ENCODE peak calls at places on chromosomes 7 and 10, in seven cellular contexts. One of them, this sample, is unnamed.

GRCh38 chr7:99006739-99007424 is 128.6 kb downstream of the TRRAP start:
- DNase-seq in kidney: no peak
- DNase-seq in kidney epithelial cell: no peak
- DNase-seq in left lung: no peak
- DNase-seq in gastrocnemius medialis: no peak
- DNase-seq in tibial artery: peak
- DNase-seq in brain microvascular endothelial cell: no peak
- DNase-seq in this sample: no peak

GRCh38 chr10:118832242-118832651 is 77.5 kb upstream of the CACUL1 start:
- DNase-seq in kidney: no peak
- DNase-seq in kidney epithelial cell: no peak
- DNase-seq in left lung: peak
- DNase-seq in gastrocnemius medialis: peak
- DNase-seq in tibial artery: peak
- DNase-seq in brain microvascular endothelial cell: no peak
- DNase-seq in this sample: peak

GRCh38 chr7:159136442-159136841 is 8.2 kb downstream of the VIPR2 start:
- DNase-seq in kidney: peak
- DNase-seq in kidney epithelial cell: no peak
- DNase-seq in left lung: no peak
- DNase-seq in gastrocnemius medialis: no peak
- DNase-seq in tibial artery: peak
- DNase-seq in brain microvascular endothelial cell: peak
- DNase-seq in this sample: no peak

GRCh38 chr7:27952393-27953290 is 212.7 kb downstream of the TAX1BP1 start:
- DNase-seq in kidney: no peak
- DNase-seq in kidney epithelial cell: no peak
- DNase-seq in left lung: no peak
- DNase-seq in gastrocnemius medialis: no peak
- DNase-seq in tibial artery: no peak
- DNase-seq in brain microvascular endothelial cell: no peak
- DNase-seq in this sample: peak

GRCh38 chr7:27140108-27140842 is 3.2 kb downstream of the HOXA5 start:
- DNase-seq in kidney: no peak
- DNase-seq in kidney epithelial cell: no peak
- DNase-seq in left lung: no peak
- DNase-seq in gastrocnemius medialis: no peak
- DNase-seq in tibial artery: no peak
- DNase-seq in brain microvascular endothelial cell: no peak
- DNase-seq in this sample: no peak

GRCh38 chr7:138460176-138460648 is at the start of gene TRIM24:
- DNase-seq in kidney: peak
- DNase-seq in kidney epithelial cell: no peak
- DNase-seq in left lung: peak
- DNase-seq in gastrocnemius medialis: peak
- DNase-seq in tibial artery: no peak
- DNase-seq in brain microvascular endothelial cell: no peak
- DNase-seq in this sample: no peak

GRCh38 chr10:123165445-123166072 is 11.4 kb downstream of the BUB3 start:
- DNase-seq in kidney: no peak
- DNase-seq in kidney epithelial cell: no peak
- DNase-seq in left lung: no peak
- DNase-seq in gastrocnemius medialis: no peak
- DNase-seq in tibial artery: no peak
- DNase-seq in brain microvascular endothelial cell: no peak
- DNase-seq in this sample: no peak

GRCh38 chr10:113746188-113746950 is 5.1 kb upstream of the PLEKHS1 start:
- DNase-seq in kidney: no peak
- DNase-seq in kidney epithelial cell: no peak
- DNase-seq in left lung: no peak
- DNase-seq in gastrocnemius medialis: no peak
- DNase-seq in tibial artery: no peak
- DNase-seq in brain microvascular endothelial cell: peak
- DNase-seq in this sample: peak

GRCh38 chr7:157727964-157728615 is 391.3 kb downstream of the DNAJB6 start:
- DNase-seq in kidney: no peak
- DNase-seq in kidney epithelial cell: no peak
- DNase-seq in left lung: peak
- DNase-seq in gastrocnemius medialis: no peak
- DNase-seq in tibial artery: no peak
- DNase-seq in brain microvascular endothelial cell: no peak
- DNase-seq in this sample: no peak

GRCh38 chr10:109780997-109781396 is 142.3 kb downstream of the XPNPEP1 start:
- DNase-seq in kidney: no peak
- DNase-seq in kidney epithelial cell: no peak
- DNase-seq in left lung: no peak
- DNase-seq in gastrocnemius medialis: no peak
- DNase-seq in tibial artery: no peak
- DNase-seq in brain microvascular endothelial cell: no peak
- DNase-seq in this sample: no peak
- TF ChIP-seq CTCF in kidney: no peak
- TF ChIP-seq CTCF in kidney epithelial cell: no peak
- TF ChIP-seq CTCF in left lung: no peak
- TF ChIP-seq CTCF in gastrocnemius medialis: no peak
- TF ChIP-seq CTCF in tibial artery: no peak
- TF ChIP-seq CTCF in brain microvascular endothelial cell: no peak
- TF ChIP-seq CTCF in this sample: no peak

DNA sequence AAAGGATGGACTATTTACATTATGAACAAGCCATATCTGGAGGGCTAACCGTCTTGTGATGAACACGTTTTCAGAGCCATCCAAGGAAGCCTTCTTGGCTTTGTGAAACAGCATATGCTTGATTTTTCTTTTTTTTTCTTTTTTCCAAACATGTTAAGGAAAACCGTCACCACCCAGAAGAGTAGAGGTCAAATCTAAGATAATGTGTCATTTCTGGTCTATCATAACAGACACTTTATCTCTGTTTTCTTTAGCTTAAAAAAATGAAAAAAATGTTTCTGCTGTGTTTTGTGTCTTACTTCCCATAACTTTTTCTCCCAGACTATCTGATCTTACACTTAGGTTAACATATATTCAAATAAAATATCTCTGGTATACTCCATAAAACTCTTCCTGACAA is 76.1 kb upstream of the DGKB start:
- DNase-seq in kidney: no peak
- DNase-seq in kidney epithelial cell: no peak
- DNase-seq in left lung: no peak
- DNase-seq in gastrocnemius medialis: no peak
- DNase-seq in tibial artery: no peak
- DNase-seq in brain microvascular endothelial cell: no peak
- DNase-seq in this sample: no peak
- H3K4me3 ChIP-seq in kidney: no peak
- H3K4me3 ChIP-seq in kidney epithelial cell: no peak
- H3K4me3 ChIP-seq in left lung: no peak
- H3K4me3 ChIP-seq in gastrocnemius medialis: no peak
- H3K4me3 ChIP-seq in tibial artery: no peak
- H3K4me3 ChIP-seq in brain microvascular endothelial cell: no peak
- H3K4me3 ChIP-seq in this sample: no peak

DNA sequence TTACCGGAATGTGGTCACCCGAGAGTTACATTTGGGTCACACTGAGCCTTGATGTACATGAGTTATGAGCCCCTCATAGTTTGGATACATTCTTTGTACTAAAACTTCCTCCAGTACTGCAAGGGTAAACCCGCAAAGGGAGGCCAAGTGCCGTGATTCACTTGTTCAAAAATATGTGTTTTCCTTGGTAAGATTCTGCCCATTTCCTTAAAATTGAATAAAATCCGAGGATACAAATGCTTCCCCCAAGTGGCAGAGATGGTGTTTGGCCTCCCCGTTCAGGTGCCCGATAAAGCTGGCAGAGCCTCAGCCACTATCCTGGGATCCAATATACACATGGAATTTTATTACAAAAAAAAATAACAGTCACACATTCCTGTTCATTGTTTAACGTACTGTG is 268.3 kb downstream of the DIP2C start:
- DNase-seq in kidney: no peak
- DNase-seq in kidney epithelial cell: no peak
- DNase-seq in left lung: no peak
- DNase-seq in gastrocnemius medialis: no peak
- DNase-seq in tibial artery: no peak
- DNase-seq in brain microvascular endothelial cell: no peak
- DNase-seq in this sample: no peak
- TF ChIP-seq CTCF in kidney: no peak
- TF ChIP-seq CTCF in kidney epithelial cell: no peak
- TF ChIP-seq CTCF in left lung: no peak
- TF ChIP-seq CTCF in gastrocnemius medialis: no peak
- TF ChIP-seq CTCF in tibial artery: peak
- TF ChIP-seq CTCF in brain microvascular endothelial cell: peak
- TF ChIP-seq CTCF in this sample: no peak

GRCh38 chr7:112420236-112420945 is 29.9 kb upstream of the IFRD1 start:
- DNase-seq in kidney: no peak
- DNase-seq in kidney epithelial cell: no peak
- DNase-seq in left lung: no peak
- DNase-seq in gastrocnemius medialis: no peak
- DNase-seq in tibial artery: no peak
- DNase-seq in brain microvascular endothelial cell: no peak
- DNase-seq in this sample: no peak

GRCh38 chr7:112419543-112420130 is 30.6 kb upstream of the IFRD1 start:
- DNase-seq in kidney: no peak
- DNase-seq in kidney epithelial cell: no peak
- DNase-seq in left lung: no peak
- DNase-seq in gastrocnemius medialis: no peak
- DNase-seq in tibial artery: no peak
- DNase-seq in brain microvascular endothelial cell: no peak
- DNase-seq in this sample: no peak

GRCh38 chr7:112423987-112424386 is 26.3 kb upstream of the IFRD1 start:
- DNase-seq in kidney: no peak
- DNase-seq in kidney epithelial cell: no peak
- DNase-seq in left lung: no peak
- DNase-seq in gastrocnemius medialis: no peak
- DNase-seq in tibial artery: no peak
- DNase-seq in brain microvascular endothelial cell: no peak
- DNase-seq in this sample: no peak

GRCh38 chr7:112421666-112422486 is 28.4 kb upstream of the IFRD1 start:
- DNase-seq in kidney: no peak
- DNase-seq in kidney epithelial cell: no peak
- DNase-seq in left lung: no peak
- DNase-seq in gastrocnemius medialis: no peak
- DNase-seq in tibial artery: no peak
- DNase-seq in brain microvascular endothelial cell: no peak
- DNase-seq in this sample: peak

DNA sequence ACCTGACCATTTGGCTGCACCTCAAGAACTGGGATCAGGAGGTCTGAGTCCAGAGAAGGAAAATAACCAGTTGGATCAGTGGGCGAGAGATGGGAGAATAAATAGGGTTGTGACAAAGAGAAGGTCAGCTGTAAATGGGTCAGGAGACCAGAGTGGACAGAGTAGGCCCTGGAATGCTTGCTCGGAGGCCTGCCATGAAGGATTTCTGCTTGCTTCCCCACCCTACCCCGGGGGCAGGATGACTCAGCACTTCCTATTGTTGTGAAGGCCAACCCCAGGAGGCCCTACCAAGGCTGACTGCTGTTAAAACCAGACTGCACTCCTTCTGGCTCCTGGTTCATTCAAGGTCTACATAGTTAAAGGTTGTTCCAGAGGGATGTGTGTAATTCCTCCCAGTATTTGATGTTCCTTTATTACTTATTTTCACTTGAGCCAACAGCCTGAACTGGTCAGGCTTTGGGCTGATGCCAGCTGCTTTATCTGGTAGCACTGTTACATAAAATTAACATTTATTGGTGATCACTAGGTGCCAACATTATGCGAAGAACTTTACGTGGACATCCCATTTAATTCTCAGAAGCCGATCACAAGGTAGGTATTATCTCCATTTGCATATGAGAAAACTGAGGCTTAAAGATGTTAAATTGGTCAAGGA is 27.3 kb upstream of the IFRD1 start:
- DNase-seq in kidney: peak
- DNase-seq in kidney epithelial cell: peak
- DNase-seq in left lung: no peak
- DNase-seq in gastrocnemius medialis: peak
- DNase-seq in tibial artery: peak
- DNase-seq in brain microvascular endothelial cell: peak
- DNase-seq in this sample: peak
- H3K4me3 ChIP-seq in kidney: no peak
- H3K4me3 ChIP-seq in kidney epithelial cell: no peak
- H3K4me3 ChIP-seq in left lung: no peak
- H3K4me3 ChIP-seq in gastrocnemius medialis: no peak
- H3K4me3 ChIP-seq in tibial artery: no peak
- H3K4me3 ChIP-seq in brain microvascular endothelial cell: no peak
- H3K4me3 ChIP-seq in this sample: no peak

GRCh38 chr7:17947606-17948005 is 7.3 kb upstream of the SNX13 start:
- DNase-seq in kidney: no peak
- DNase-seq in kidney epithelial cell: no peak
- DNase-seq in left lung: no peak
- DNase-seq in gastrocnemius medialis: no peak
- DNase-seq in tibial artery: no peak
- DNase-seq in brain microvascular endothelial cell: no peak
- DNase-seq in this sample: no peak

GRCh38 chr7:17943006-17943405 is 2.7 kb upstream of the SNX13 start:
- DNase-seq in kidney: no peak
- DNase-seq in kidney epithelial cell: no peak
- DNase-seq in left lung: no peak
- DNase-seq in gastrocnemius medialis: no peak
- DNase-seq in tibial artery: no peak
- DNase-seq in brain microvascular endothelial cell: no peak
- DNase-seq in this sample: no peak

GRCh38 chr7:17946591-17946990 is 6.3 kb upstream of the SNX13 start:
- DNase-seq in kidney: no peak
- DNase-seq in kidney epithelial cell: no peak
- DNase-seq in left lung: no peak
- DNase-seq in gastrocnemius medialis: no peak
- DNase-seq in tibial artery: no peak
- DNase-seq in brain microvascular endothelial cell: no peak
- DNase-seq in this sample: no peak

GRCh38 chr7:17942231-17942630 is 1.9 kb upstream of the SNX13 start:
- DNase-seq in kidney: no peak
- DNase-seq in kidney epithelial cell: no peak
- DNase-seq in left lung: no peak
- DNase-seq in gastrocnemius medialis: no peak
- DNase-seq in tibial artery: no peak
- DNase-seq in brain microvascular endothelial cell: no peak
- DNase-seq in this sample: no peak

DNA sequence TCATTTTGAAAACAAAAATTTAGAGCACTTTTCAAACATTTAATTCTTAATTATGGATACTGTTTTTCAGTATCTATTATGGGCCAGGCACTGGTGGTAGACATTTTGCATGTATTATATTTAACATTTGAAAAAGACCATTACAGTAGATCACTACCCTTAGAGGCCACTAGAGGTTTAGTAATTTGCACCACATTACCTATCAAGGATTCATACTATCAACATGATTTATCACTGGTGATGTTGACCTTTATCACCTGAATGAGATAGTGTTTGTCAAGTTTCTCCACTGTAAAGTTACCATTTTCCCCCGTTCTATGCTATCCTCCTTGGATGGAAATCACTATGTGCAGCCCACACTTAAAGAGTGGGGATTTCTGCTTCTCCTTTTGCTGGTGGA is 4.4 kb upstream of the SNX13 start:
- DNase-seq in kidney: no peak
- DNase-seq in kidney epithelial cell: no peak
- DNase-seq in left lung: no peak
- DNase-seq in gastrocnemius medialis: no peak
- DNase-seq in tibial artery: no peak
- DNase-seq in brain microvascular endothelial cell: no peak
- DNase-seq in this sample: no peak
- TF ChIP-seq CTCF in kidney: no peak
- TF ChIP-seq CTCF in kidney epithelial cell: no peak
- TF ChIP-seq CTCF in left lung: no peak
- TF ChIP-seq CTCF in gastrocnemius medialis: no peak
- TF ChIP-seq CTCF in tibial artery: no peak
- TF ChIP-seq CTCF in brain microvascular endothelial cell: no peak
- TF ChIP-seq CTCF in this sample: peak